ENCODE peak calls at places on chromosomes 2 and 18, in nine cellular contexts. One of them, this sample, is unnamed.
A peak's percentile ranks its signal among the peaks of the same experiment; 100 is the strongest.

GRCh38 chr2:106144621-106145331 is 49.3 kb downstream of the UXS1 start:
- DNase-seq in globus pallidus: no peak
- DNase-seq in AG08396: no peak
- DNase-seq in stomach: no peak
- DNase-seq in nucleus accumbens: no peak
- DNase-seq in posterior vena cava: no peak
- DNase-seq in ascending aorta: no peak
- DNase-seq in NK-92 treated with Interleukin-12 subunit alpha and Interleukin-12 subunit beta, amount 100 ng/mL, for 24 hours: no peak
- DNase-seq in CD8-positive, alpha-beta memory T cell: peak; percentile 69
- DNase-seq in this sample: no peak

GRCh38 chr2:43469094-43469493 is 126.7 kb downstream of the THADA start:
- DNase-seq in ascending aorta: no peak
- DNase-seq in AG08396: no peak
- DNase-seq in globus pallidus: no peak
- DNase-seq in NK-92 treated with Interleukin-12 subunit alpha and Interleukin-12 subunit beta, amount 100 ng/mL, for 24 hours: no peak
- DNase-seq in posterior vena cava: no peak
- DNase-seq in stomach: no peak
- DNase-seq in CD8-positive, alpha-beta memory T cell: no peak
- DNase-seq in nucleus accumbens: no peak
- DNase-seq in this sample: no peak

GRCh38 chr2:10303634-10304378 is 1.1 kb downstream of the HPCAL1 start:
- DNase-seq in globus pallidus: peak; percentile 48
- DNase-seq in stomach: peak; percentile 61
- DNase-seq in nucleus accumbens: peak; percentile 60
- DNase-seq in CD8-positive, alpha-beta memory T cell: peak; percentile 63
- DNase-seq in ascending aorta: no peak
- DNase-seq in posterior vena cava: peak; percentile 88
- DNase-seq in NK-92 treated with Interleukin-12 subunit alpha and Interleukin-12 subunit beta, amount 100 ng/mL, for 24 hours: no peak
- DNase-seq in AG08396: peak; percentile 80
- DNase-seq in this sample: no peak

GRCh38 chr2:17506736-17507616 is 11.3 kb downstream of the RAD51AP2 start:
- DNase-seq in nucleus accumbens: no peak
- DNase-seq in posterior vena cava: no peak
- DNase-seq in globus pallidus: no peak
- DNase-seq in stomach: no peak
- DNase-seq in CD8-positive, alpha-beta memory T cell: no peak
- DNase-seq in AG08396: no peak
- DNase-seq in ascending aorta: no peak
- DNase-seq in NK-92 treated with Interleukin-12 subunit alpha and Interleukin-12 subunit beta, amount 100 ng/mL, for 24 hours: no peak
- DNase-seq in this sample: no peak

GRCh38 chr2:186590538-186591441 is 934 bp downstream of the ITGAV start:
- DNase-seq in stomach: no peak
- DNase-seq in CD8-positive, alpha-beta memory T cell: no peak
- DNase-seq in ascending aorta: no peak
- DNase-seq in posterior vena cava: peak; percentile 85
- DNase-seq in globus pallidus: peak; percentile 74
- DNase-seq in NK-92 treated with Interleukin-12 subunit alpha and Interleukin-12 subunit beta, amount 100 ng/mL, for 24 hours: no peak
- DNase-seq in AG08396: peak; percentile 21
- DNase-seq in nucleus accumbens: peak; percentile 43
- DNase-seq in this sample: no peak

GRCh38 chr2:155223781-155224406 is 525.4 kb downstream of the KCNJ3 start:
- DNase-seq in ascending aorta: no peak
- DNase-seq in NK-92 treated with Interleukin-12 subunit alpha and Interleukin-12 subunit beta, amount 100 ng/mL, for 24 hours: no peak
- DNase-seq in AG08396: no peak
- DNase-seq in stomach: no peak
- DNase-seq in posterior vena cava: no peak
- DNase-seq in nucleus accumbens: no peak
- DNase-seq in globus pallidus: peak; percentile 7
- DNase-seq in CD8-positive, alpha-beta memory T cell: no peak
- DNase-seq in this sample: no peak

GRCh38 chr18:21897811-21898210 is 157.2 kb downstream of the MIB1 start:
- DNase-seq in nucleus accumbens: peak; percentile 19
- DNase-seq in CD8-positive, alpha-beta memory T cell: no peak
- DNase-seq in stomach: peak; percentile 58
- DNase-seq in posterior vena cava: no peak
- DNase-seq in AG08396: peak; percentile 57
- DNase-seq in globus pallidus: peak; percentile 26
- DNase-seq in ascending aorta: no peak
- DNase-seq in NK-92 treated with Interleukin-12 subunit alpha and Interleukin-12 subunit beta, amount 100 ng/mL, for 24 hours: no peak
- DNase-seq in this sample: no peak

GRCh38 chr2:232415736-232416520 is 9.3 kb downstream of the ALPG start:
- DNase-seq in AG08396: no peak
- DNase-seq in NK-92 treated with Interleukin-12 subunit alpha and Interleukin-12 subunit beta, amount 100 ng/mL, for 24 hours: no peak
- DNase-seq in stomach: no peak
- DNase-seq in globus pallidus: no peak
- DNase-seq in ascending aorta: no peak
- DNase-seq in CD8-positive, alpha-beta memory T cell: no peak
- DNase-seq in posterior vena cava: peak; percentile 36
- DNase-seq in nucleus accumbens: no peak
- DNase-seq in this sample: no peak

GRCh38 chr18:24683965-24684364 is 223.5 kb downstream of the HRH4 start:
- DNase-seq in globus pallidus: no peak
- DNase-seq in stomach: no peak
- DNase-seq in NK-92 treated with Interleukin-12 subunit alpha and Interleukin-12 subunit beta, amount 100 ng/mL, for 24 hours: no peak
- DNase-seq in posterior vena cava: no peak
- DNase-seq in nucleus accumbens: no peak
- DNase-seq in ascending aorta: no peak
- DNase-seq in AG08396: no peak
- DNase-seq in CD8-positive, alpha-beta memory T cell: no peak
- DNase-seq in this sample: no peak

GRCh38 chr2:62156861-62157496 is 38.9 kb upstream of the B3GNT2 start:
- DNase-seq in NK-92 treated with Interleukin-12 subunit alpha and Interleukin-12 subunit beta, amount 100 ng/mL, for 24 hours: no peak
- DNase-seq in nucleus accumbens: no peak
- DNase-seq in ascending aorta: no peak
- DNase-seq in globus pallidus: no peak
- DNase-seq in posterior vena cava: no peak
- DNase-seq in CD8-positive, alpha-beta memory T cell: no peak
- DNase-seq in stomach: no peak
- DNase-seq in AG08396: no peak
- DNase-seq in this sample: no peak

GRCh38 chr18:13481331-13481730 is 245.0 kb downstream of the FAM210A start:
- DNase-seq in AG08396: no peak
- DNase-seq in stomach: no peak
- DNase-seq in CD8-positive, alpha-beta memory T cell: no peak
- DNase-seq in globus pallidus: no peak
- DNase-seq in posterior vena cava: no peak
- DNase-seq in NK-92 treated with Interleukin-12 subunit alpha and Interleukin-12 subunit beta, amount 100 ng/mL, for 24 hours: no peak
- DNase-seq in nucleus accumbens: no peak
- DNase-seq in ascending aorta: no peak
- DNase-seq in this sample: no peak

GRCh38 chr2:194674043-194674442 is 983.0 kb upstream of the SLC39A10 start:
- DNase-seq in NK-92 treated with Interleukin-12 subunit alpha and Interleukin-12 subunit beta, amount 100 ng/mL, for 24 hours: no peak
- DNase-seq in stomach: no peak
- DNase-seq in posterior vena cava: no peak
- DNase-seq in AG08396: no peak
- DNase-seq in CD8-positive, alpha-beta memory T cell: no peak
- DNase-seq in nucleus accumbens: no peak
- DNase-seq in globus pallidus: no peak
- DNase-seq in ascending aorta: no peak
- DNase-seq in this sample: no peak

GRCh38 chr2:226077031-226077430 is 677.5 kb downstream of the NYAP2 start:
- DNase-seq in stomach: no peak
- DNase-seq in globus pallidus: no peak
- DNase-seq in posterior vena cava: no peak
- DNase-seq in AG08396: no peak
- DNase-seq in CD8-positive, alpha-beta memory T cell: no peak
- DNase-seq in NK-92 treated with Interleukin-12 subunit alpha and Interleukin-12 subunit beta, amount 100 ng/mL, for 24 hours: no peak
- DNase-seq in nucleus accumbens: no peak
- DNase-seq in ascending aorta: no peak
- DNase-seq in this sample: no peak

GRCh38 chr2:227414846-227415245 is 27.1 kb upstream of the SCYGR1 start:
- DNase-seq in globus pallidus: no peak
- DNase-seq in stomach: no peak
- DNase-seq in AG08396: no peak
- DNase-seq in NK-92 treated with Interleukin-12 subunit alpha and Interleukin-12 subunit beta, amount 100 ng/mL, for 24 hours: no peak
- DNase-seq in ascending aorta: no peak
- DNase-seq in nucleus accumbens: no peak
- DNase-seq in posterior vena cava: no peak
- DNase-seq in CD8-positive, alpha-beta memory T cell: no peak
- DNase-seq in this sample: no peak

GRCh38 chr2:174585111-174585510 is 12.5 kb downstream of the WIPF1 start:
- DNase-seq in CD8-positive, alpha-beta memory T cell: no peak
- DNase-seq in AG08396: peak; percentile 56
- DNase-seq in nucleus accumbens: no peak
- DNase-seq in NK-92 treated with Interleukin-12 subunit alpha and Interleukin-12 subunit beta, amount 100 ng/mL, for 24 hours: no peak
- DNase-seq in ascending aorta: no peak
- DNase-seq in stomach: no peak
- DNase-seq in globus pallidus: no peak
- DNase-seq in posterior vena cava: no peak
- DNase-seq in this sample: no peak

GRCh38 chr2:36779462-36779861 is 83.0 kb downstream of the VIT start:
- DNase-seq in stomach: no peak
- DNase-seq in nucleus accumbens: no peak
- DNase-seq in CD8-positive, alpha-beta memory T cell: no peak
- DNase-seq in ascending aorta: no peak
- DNase-seq in globus pallidus: no peak
- DNase-seq in posterior vena cava: no peak
- DNase-seq in NK-92 treated with Interleukin-12 subunit alpha and Interleukin-12 subunit beta, amount 100 ng/mL, for 24 hours: no peak
- DNase-seq in AG08396: no peak
- DNase-seq in this sample: no peak

GRCh38 chr2:184006998-184007397 is 591.3 kb upstream of the ZNF804A start:
- DNase-seq in nucleus accumbens: no peak
- DNase-seq in globus pallidus: no peak
- DNase-seq in CD8-positive, alpha-beta memory T cell: no peak
- DNase-seq in stomach: no peak
- DNase-seq in posterior vena cava: no peak
- DNase-seq in AG08396: no peak
- DNase-seq in ascending aorta: no peak
- DNase-seq in NK-92 treated with Interleukin-12 subunit alpha and Interleukin-12 subunit beta, amount 100 ng/mL, for 24 hours: no peak
- DNase-seq in this sample: no peak

GRCh38 chr2:37786854-37787253 is 115.4 kb upstream of the CDC42EP3 start:
- DNase-seq in NK-92 treated with Interleukin-12 subunit alpha and Interleukin-12 subunit beta, amount 100 ng/mL, for 24 hours: no peak
- DNase-seq in ascending aorta: no peak
- DNase-seq in globus pallidus: no peak
- DNase-seq in nucleus accumbens: no peak
- DNase-seq in CD8-positive, alpha-beta memory T cell: no peak
- DNase-seq in posterior vena cava: no peak
- DNase-seq in stomach: no peak
- DNase-seq in AG08396: no peak
- DNase-seq in this sample: no peak